ENCODE peak calls at places on chromosomes 4 and X, in five cellular contexts. One of them, this sample, is unnamed.

GRCh38 chrX:319579-320125 is 1.1 kb upstream of the GTPBP6 start:
- DNase-seq in mammary epithelial cell: no peak
- DNase-seq in fibroblast of lung: no peak
- DNase-seq in MM.1S: no peak
- DNase-seq in thyroid gland: no peak
- DNase-seq in this sample: no peak

GRCh38 chr4:71473541-71474240 is 134.9 kb downstream of the SLC4A4 start:
- DNase-seq in MM.1S: no peak
- DNase-seq in mammary epithelial cell: no peak
- DNase-seq in thyroid gland: peak; percentile 58
- DNase-seq in fibroblast of lung: peak; percentile 14
- DNase-seq in this sample: no peak

GRCh38 chrX:35664838-35665237 is 133.3 kb upstream of the MAGEB16 start:
- DNase-seq in mammary epithelial cell: no peak
- DNase-seq in fibroblast of lung: no peak
- DNase-seq in MM.1S: no peak
- DNase-seq in thyroid gland: peak; percentile 24
- DNase-seq in this sample: no peak

GRCh38 chrX:150547511-150548115 is 20.8 kb upstream of the MTM1 start:
- DNase-seq in thyroid gland: peak; percentile 88
- DNase-seq in fibroblast of lung: peak; percentile 57
- DNase-seq in mammary epithelial cell: no peak
- DNase-seq in MM.1S: peak; percentile 50
- DNase-seq in this sample: no peak

GRCh38 chrX:33339219-33339618 is 127.9 kb upstream of the DMD start:
- DNase-seq in thyroid gland: no peak
- DNase-seq in fibroblast of lung: no peak
- DNase-seq in MM.1S: no peak
- DNase-seq in mammary epithelial cell: peak; percentile 43
- DNase-seq in this sample: peak; percentile 66

GRCh38 chrX:114976321-114976720 is 41.1 kb downstream of the IL13RA2 start:
- DNase-seq in thyroid gland: no peak
- DNase-seq in mammary epithelial cell: peak; percentile 88
- DNase-seq in fibroblast of lung: peak; percentile 14
- DNase-seq in MM.1S: no peak
- DNase-seq in this sample: no peak

GRCh38 chrX:73851014-73852009 is 288.3 kb downstream of the CHIC1 start:
- DNase-seq in thyroid gland: no peak
- DNase-seq in fibroblast of lung: peak; percentile 95
- DNase-seq in MM.1S: peak; percentile 85
- DNase-seq in mammary epithelial cell: peak; percentile 95
- DNase-seq in this sample: no peak

GRCh38 chrX:22004866-22005265 is 27.3 kb upstream of the PHEX start:
- DNase-seq in thyroid gland: no peak
- DNase-seq in fibroblast of lung: no peak
- DNase-seq in mammary epithelial cell: no peak
- DNase-seq in MM.1S: no peak
- DNase-seq in this sample: no peak

GRCh38 chr4:24488399-24489164 is 95.8 kb downstream of the DHX15 start:
- DNase-seq in mammary epithelial cell: peak; percentile 33
- DNase-seq in thyroid gland: peak; percentile 80
- DNase-seq in fibroblast of lung: peak; percentile 40
- DNase-seq in MM.1S: peak; percentile 70
- DNase-seq in this sample: peak; percentile 87

GRCh38 chr4:36244257-36245084 is at the start of gene ARAP2:
- DNase-seq in MM.1S: peak; percentile 77
- DNase-seq in fibroblast of lung: peak; percentile 68
- DNase-seq in mammary epithelial cell: peak; percentile 77
- DNase-seq in thyroid gland: peak; percentile 80
- DNase-seq in this sample: peak; percentile 15

GRCh38 chr4:182724414-182724813 is 192.8 kb downstream of the DCTD start:
- DNase-seq in MM.1S: no peak
- DNase-seq in mammary epithelial cell: peak; percentile 20
- DNase-seq in thyroid gland: no peak
- DNase-seq in fibroblast of lung: peak; percentile 8
- DNase-seq in this sample: no peak

GRCh38 chrX:132216806-132217202 is 2.4 kb downstream of the RAP2C start:
- DNase-seq in mammary epithelial cell: peak; percentile 45
- DNase-seq in thyroid gland: no peak
- DNase-seq in fibroblast of lung: peak; percentile 47
- DNase-seq in MM.1S: peak; percentile 29
- DNase-seq in this sample: no peak

GRCh38 chrX:73768886-73769285 is 205.9 kb downstream of the CHIC1 start:
- DNase-seq in MM.1S: no peak
- DNase-seq in fibroblast of lung: no peak
- DNase-seq in thyroid gland: no peak
- DNase-seq in mammary epithelial cell: no peak
- DNase-seq in this sample: no peak

GRCh38 chr4:36039031-36039430 is 205.3 kb downstream of the ARAP2 start:
- DNase-seq in fibroblast of lung: no peak
- DNase-seq in mammary epithelial cell: no peak
- DNase-seq in MM.1S: peak; percentile 61
- DNase-seq in thyroid gland: no peak
- DNase-seq in this sample: no peak

GRCh38 chr4:56688094-56688647 is 7.1 kb upstream of the HOPX start:
- DNase-seq in fibroblast of lung: no peak
- DNase-seq in mammary epithelial cell: no peak
- DNase-seq in MM.1S: no peak
- DNase-seq in thyroid gland: no peak
- DNase-seq in this sample: no peak

GRCh38 chr4:77473509-77473908 is 132.1 kb upstream of the CXCL13 start:
- DNase-seq in fibroblast of lung: no peak
- DNase-seq in mammary epithelial cell: no peak
- DNase-seq in MM.1S: peak; percentile 48
- DNase-seq in thyroid gland: no peak
- DNase-seq in this sample: no peak

GRCh38 chr4:71303850-71304249 is 35.0 kb upstream of the SLC4A4 start:
- DNase-seq in thyroid gland: no peak
- DNase-seq in MM.1S: no peak
- DNase-seq in mammary epithelial cell: no peak
- DNase-seq in fibroblast of lung: peak; percentile 23
- DNase-seq in this sample: no peak

GRCh38 chr4:122652379-122652778 is 31.5 kb upstream of the IL21 start:
- DNase-seq in MM.1S: peak; percentile 67
- DNase-seq in mammary epithelial cell: peak; percentile 30
- DNase-seq in fibroblast of lung: peak; percentile 51
- DNase-seq in thyroid gland: peak; percentile 69
- DNase-seq in this sample: peak; percentile 32

GRCh38 chr4:7987148-7987989 is 47.7 kb upstream of the AFAP1 start:
- DNase-seq in fibroblast of lung: peak; percentile 59
- DNase-seq in mammary epithelial cell: peak; percentile 59
- DNase-seq in thyroid gland: peak; percentile 79
- DNase-seq in MM.1S: peak; percentile 60
- DNase-seq in this sample: peak; percentile 89

GRCh38 chr4:170697845-170698244 is 608.1 kb upstream of the AADAT start:
- DNase-seq in thyroid gland: no peak
- DNase-seq in mammary epithelial cell: no peak
- DNase-seq in MM.1S: peak; percentile 15
- DNase-seq in fibroblast of lung: no peak
- DNase-seq in this sample: no peak

GRCh38 chr4:1414831-1415680 is 8.8 kb upstream of the NKX1-1 start:
- DNase-seq in thyroid gland: no peak
- DNase-seq in fibroblast of lung: no peak
- DNase-seq in mammary epithelial cell: no peak
- DNase-seq in MM.1S: no peak
- DNase-seq in this sample: no peak

GRCh38 chr4:16837475-16837874 is 61.0 kb downstream of the LDB2 start:
- DNase-seq in MM.1S: no peak
- DNase-seq in mammary epithelial cell: no peak
- DNase-seq in thyroid gland: no peak
- DNase-seq in fibroblast of lung: no peak
- DNase-seq in this sample: no peak

GRCh38 chrX:91108761-91109160 is 325.9 kb upstream of the PABPC5 start:
- DNase-seq in thyroid gland: no peak
- DNase-seq in mammary epithelial cell: no peak
- DNase-seq in fibroblast of lung: no peak
- DNase-seq in MM.1S: no peak
- DNase-seq in this sample: peak; percentile 2

GRCh38 chr4:108272046-108272445 is 103.3 kb upstream of the LEF1 start:
- DNase-seq in fibroblast of lung: no peak
- DNase-seq in thyroid gland: no peak
- DNase-seq in mammary epithelial cell: no peak
- DNase-seq in MM.1S: no peak
- DNase-seq in this sample: no peak

DNA sequence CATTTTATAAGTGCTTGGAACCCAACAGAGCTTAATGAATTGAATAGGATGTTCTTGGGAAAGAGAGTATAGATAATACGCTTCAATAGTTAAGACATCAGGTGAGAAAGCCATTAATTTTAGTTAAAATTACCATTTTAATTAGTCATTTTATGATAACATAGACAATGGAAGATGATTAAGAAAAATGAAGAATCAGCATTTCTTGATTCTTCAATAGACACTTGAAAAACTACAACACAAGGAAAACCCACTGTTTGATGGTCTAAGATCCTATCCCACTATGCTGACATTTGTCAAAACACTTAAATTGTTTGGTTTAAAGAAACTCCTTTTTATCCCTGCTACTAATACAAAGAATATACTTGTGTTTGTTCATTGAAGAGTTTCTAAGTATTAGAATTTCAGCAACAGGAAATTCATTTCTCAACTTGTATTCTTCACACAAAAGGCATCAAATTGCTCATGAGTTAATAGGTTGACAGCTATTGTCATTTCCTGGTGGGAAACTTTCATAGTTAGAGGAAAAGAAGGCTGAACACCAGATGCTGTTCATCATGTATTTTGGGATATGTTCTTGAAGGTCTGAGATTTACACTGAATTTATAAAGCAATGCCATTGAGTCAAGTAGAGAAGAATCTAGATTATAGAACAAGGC is 9.6 kb upstream of the CXCL2 start:
- DNase-seq in MM.1S: no peak
- DNase-seq in fibroblast of lung: no peak
- DNase-seq in mammary epithelial cell: no peak
- DNase-seq in thyroid gland: no peak
- DNase-seq in this sample: no peak
- H3K4me1 ChIP-seq in MM.1S: no peaks in the 10 kb centered on the region
- H3K4me1 ChIP-seq in fibroblast of lung: peaks cover 21% of the 10 kb centered on the region
- H3K4me1 ChIP-seq in mammary epithelial cell: peaks cover 60% of the 10 kb centered on the region
- H3K4me1 ChIP-seq in thyroid gland: peaks cover 39% of the 10 kb centered on the region
- H3K4me1 ChIP-seq in this sample: peaks cover 27% of the 10 kb centered on the region

GRCh38 chr4:86940176-86940575 is 5.4 kb downstream of the AFF1 start:
- DNase-seq in fibroblast of lung: peak; percentile 28
- DNase-seq in thyroid gland: peak; percentile 62
- DNase-seq in MM.1S: no peak
- DNase-seq in mammary epithelial cell: no peak
- DNase-seq in this sample: no peak
- H3K4me3 ChIP-seq in fibroblast of lung: no peak overlapping the region
- H3K4me3 ChIP-seq in thyroid gland: no peak overlapping the region
- H3K4me3 ChIP-seq in MM.1S: peak overlapping the region; percentile 36
- H3K4me3 ChIP-seq in mammary epithelial cell: no peak overlapping the region
- H3K4me3 ChIP-seq in this sample: no peak overlapping the region

GRCh38 chr4:83223781-83224180 is 60.8 kb downstream of the COQ2 start:
- DNase-seq in mammary epithelial cell: no peak
- DNase-seq in MM.1S: no peak
- DNase-seq in thyroid gland: no peak
- DNase-seq in fibroblast of lung: peak; percentile 25
- DNase-seq in this sample: no peak
- H3K4me1 ChIP-seq in mammary epithelial cell: peaks cover 12% of the 10 kb centered on the region
- H3K4me1 ChIP-seq in MM.1S: peaks cover 42% of the 10 kb centered on the region
- H3K4me1 ChIP-seq in thyroid gland: no peaks in the 10 kb centered on the region
- H3K4me1 ChIP-seq in fibroblast of lung: no peaks in the 10 kb centered on the region
- H3K4me1 ChIP-seq in this sample: no peaks in the 10 kb centered on the region

GRCh38 chr4:95085118-95085833 is 327.5 kb downstream of the BMPR1B start:
- DNase-seq in MM.1S: no peak
- DNase-seq in mammary epithelial cell: no peak
- DNase-seq in fibroblast of lung: no peak
- DNase-seq in thyroid gland: no peak
- DNase-seq in this sample: no peak
- H3K4me3 ChIP-seq in MM.1S: no peak overlapping the region
- H3K4me3 ChIP-seq in mammary epithelial cell: no peak overlapping the region
- H3K4me3 ChIP-seq in fibroblast of lung: no peak overlapping the region
- H3K4me3 ChIP-seq in thyroid gland: no peak overlapping the region
- H3K4me3 ChIP-seq in this sample: no peak overlapping the region

DNA sequence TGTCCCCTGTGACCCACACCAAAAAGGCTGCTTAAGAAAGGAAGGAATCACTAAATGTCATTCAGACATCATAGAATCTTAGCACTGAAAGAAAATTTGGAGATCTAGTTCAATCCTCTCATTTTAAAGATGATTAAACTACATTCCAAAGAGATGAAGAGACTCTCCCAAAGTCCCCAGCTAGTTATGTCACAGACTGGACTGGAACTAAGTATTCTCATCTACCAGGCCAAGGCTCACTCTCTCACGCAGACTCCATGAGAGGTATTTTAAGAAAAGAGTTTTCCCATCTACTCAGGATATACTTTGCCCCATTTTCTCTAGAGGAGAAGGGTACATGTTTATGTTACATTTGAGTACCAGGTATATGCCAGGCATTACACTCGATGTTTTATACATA is 6.9 kb downstream of the FABP2 start:
- DNase-seq in MM.1S: no peak
- DNase-seq in mammary epithelial cell: no peak
- DNase-seq in fibroblast of lung: no peak
- DNase-seq in thyroid gland: no peak
- DNase-seq in this sample: no peak
- H3K4me1 ChIP-seq in MM.1S: no peaks in the 10 kb centered on the region
- H3K4me1 ChIP-seq in mammary epithelial cell: no peaks in the 10 kb centered on the region
- H3K4me1 ChIP-seq in fibroblast of lung: peaks cover 5% of the 10 kb centered on the region
- H3K4me1 ChIP-seq in thyroid gland: no peaks in the 10 kb centered on the region
- H3K4me1 ChIP-seq in this sample: no peaks in the 10 kb centered on the region

GRCh38 chr4:152200776-152201333 is 335.0 kb downstream of the FBXW7 start:
- DNase-seq in mammary epithelial cell: no peak
- DNase-seq in thyroid gland: no peak
- DNase-seq in fibroblast of lung: no peak
- DNase-seq in MM.1S: no peak
- DNase-seq in this sample: no peak

GRCh38 chr4:152193059-152193458 is 342.8 kb downstream of the FBXW7 start:
- DNase-seq in mammary epithelial cell: no peak
- DNase-seq in MM.1S: no peak
- DNase-seq in thyroid gland: no peak
- DNase-seq in fibroblast of lung: peak; percentile 39
- DNase-seq in this sample: no peak

GRCh38 chr4:152202415-152202814 is 333.5 kb downstream of the FBXW7 start:
- DNase-seq in thyroid gland: no peak
- DNase-seq in MM.1S: no peak
- DNase-seq in mammary epithelial cell: no peak
- DNase-seq in fibroblast of lung: no peak
- DNase-seq in this sample: no peak

DNA sequence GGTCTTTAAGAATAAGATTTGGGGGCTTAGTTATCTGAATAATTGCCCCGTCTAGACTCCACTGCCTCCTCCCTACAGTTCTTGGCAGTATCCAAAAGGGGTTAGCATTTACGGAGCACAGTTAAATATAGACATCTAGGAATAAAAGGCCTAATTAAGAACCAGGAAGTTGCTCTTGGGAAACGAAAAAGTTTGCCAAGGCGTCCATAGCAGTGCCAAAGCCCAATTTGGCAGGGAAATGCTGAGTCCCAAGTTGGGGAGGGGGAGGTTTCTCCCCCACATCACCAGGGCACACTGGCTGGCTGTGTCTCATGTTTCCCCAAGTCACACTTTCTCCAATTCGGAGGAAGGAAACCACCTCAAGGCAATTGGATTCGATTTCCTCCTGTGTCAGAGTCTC is 338.7 kb downstream of the FBXW7 start:
- DNase-seq in mammary epithelial cell: no peak
- DNase-seq in MM.1S: no peak
- DNase-seq in fibroblast of lung: no peak
- DNase-seq in thyroid gland: no peak
- DNase-seq in this sample: no peak
- H3K4me3 ChIP-seq in mammary epithelial cell: no peak overlapping the region
- H3K4me3 ChIP-seq in MM.1S: no peak overlapping the region
- H3K4me3 ChIP-seq in fibroblast of lung: no peak overlapping the region
- H3K4me3 ChIP-seq in thyroid gland: no peak overlapping the region
- H3K4me3 ChIP-seq in this sample: no peak overlapping the region

This sample was measured in SJCRH30.